ENCODE peak calls at places on chromosomes 2 and 18, in nine cellular contexts. V is spleen; Z is amygdala; G is right cardiac atrium; H is C1 segment of cervical spinal cord; N is Calu3; P is testis; S is effector memory CD4-positive, alpha-beta T cell; I is substantia nigra. K is an unnamed sample.

GRCh38 chr2:98518106-98518505 is 73.4 kb downstream of the INPP4A start:
- DNase-seq in N (peak), V (peak), P (peak), H (no peak), G (no peak), I (peak), S (peak), Z (no peak), K (no peak)

GRCh38 chr18:36088256-36088655 is 20.9 kb upstream of the RPRD1A start:
- DNase-seq in N (no peak), I (no peak), H (no peak), G (no peak), Z (no peak), S (no peak), V (no peak), P (no peak), K (no peak)

GRCh38 chr18:63203497-63203896 is 116.1 kb downstream of the BCL2 start:
- DNase-seq in P (no peak), S (no peak), Z (no peak), I (no peak), V (no peak), N (no peak), G (no peak), H (no peak), K (no peak)

GRCh38 chr18:62979172-62979571 is 263.8 kb downstream of the PHLPP1 start:
- DNase-seq in Z (peak), S (no peak), V (peak), P (no peak), H (peak), G (peak), N (peak), I (peak), K (no peak)

GRCh38 chr2:157875720-157876065 is 437 bp downstream of the ACVR1 start:
- DNase-seq in I (no peak), P (peak), H (peak), S (peak), N (peak), G (peak), Z (no peak), V (peak), K (no peak)

GRCh38 chr2:163748420-163748819 is 12.6 kb upstream of the FIGN start:
- DNase-seq in G (no peak), N (no peak), Z (no peak), V (no peak), S (no peak), I (no peak), H (no peak), P (no peak), K (no peak)

GRCh38 chr2:26978061-26978596 is 7.7 kb downstream of the MAPRE3 start:
- DNase-seq in S (no peak), G (no peak), P (no peak), H (no peak), Z (no peak), V (no peak), I (no peak), N (peak), K (no peak)

GRCh38 chr2:147696426-147696825 is 148.4 kb upstream of the ACVR2A start:
- DNase-seq in I (no peak), S (no peak), Z (no peak), V (no peak), H (no peak), G (no peak), P (no peak), N (peak), K (no peak)

GRCh38 chr2:168614291-168615018 is 158.4 kb downstream of the CERS6 start:
- DNase-seq in Z (no peak), H (no peak), I (no peak), S (no peak), G (no peak), P (no peak), N (no peak), V (no peak), K (no peak)

GRCh38 chr2:3728104-3729054 is 25.0 kb downstream of the DCDC2C start:
- DNase-seq in I (peak), V (no peak), N (peak), H (no peak), S (no peak), G (peak), Z (no peak), P (peak), K (no peak)

GRCh38 chr2:191582355-191582754 is 95.6 kb upstream of the NABP1 start:
- DNase-seq in G (no peak), Z (no peak), I (no peak), V (no peak), S (no peak), P (no peak), H (no peak), N (peak), K (no peak)

GRCh38 chr2:204434660-204435462 is 110.4 kb upstream of the PARD3B start:
- DNase-seq in G (no peak), S (no peak), I (no peak), P (no peak), Z (no peak), V (no peak), H (no peak), N (no peak), K (no peak)

GRCh38 chr2:236159778-236160170 is 8.4 kb downstream of the GBX2 start:
- DNase-seq in S (no peak), Z (no peak), V (peak), N (no peak), P (no peak), G (no peak), I (no peak), H (no peak), K (no peak)

GRCh38 chr2:172307800-172308199 is 119.6 kb upstream of the ITGA6 start:
- DNase-seq in G (peak), V (no peak), S (no peak), N (peak), P (peak), Z (no peak), I (no peak), H (no peak), K (no peak)

GRCh38 chr2:145431181-145431951 is 911.4 kb upstream of the ZEB2 start:
- DNase-seq in H (no peak), I (peak), S (no peak), G (no peak), P (no peak), Z (peak), N (peak), V (no peak), K (no peak)

GRCh38 chr18:10291568-10291981 is 162.9 kb upstream of the APCDD1 start:
- DNase-seq in N (no peak), S (no peak), G (peak), V (no peak), Z (no peak), P (no peak), I (no peak), H (no peak), K (no peak)

GRCh38 chr18:38453880-38454279 is 888.3 kb upstream of the CELF4 start:
- DNase-seq in S (no peak), I (no peak), N (no peak), V (no peak), P (no peak), Z (no peak), G (no peak), H (no peak), K (no peak)

GRCh38 chr2:115976916-115977315 is 1534.5 kb downstream of the DPP10 start:
- DNase-seq in N (no peak), S (no peak), H (no peak), I (no peak), Z (no peak), V (no peak), G (no peak), P (no peak), K (no peak)

GRCh38 chr2:20378891-20379519 is 28.4 kb upstream of the PUM2 start:
- DNase-seq in I (peak), G (peak), Z (peak), S (no peak), H (peak), V (peak), P (peak), N (peak), K (peak)

GRCh38 chr2:111662771-111663470 is 221.1 kb downstream of the ANAPC1 start:
- DNase-seq in S (no peak), P (no peak), I (no peak), Z (no peak), G (no peak), V (no peak), N (no peak), H (no peak), K (no peak)

GRCh38 chr2:50059462-50059861 is 905.1 kb upstream of the FSHR start:
- DNase-seq in N (no peak), I (no peak), G (no peak), H (no peak), V (no peak), S (no peak), Z (no peak), P (no peak), K (no peak)

GRCh38 chr2:165634855-165635254 is 159.2 kb downstream of the GALNT3 start:
- DNase-seq in G (no peak), V (no peak), Z (peak), P (peak), H (peak), S (no peak), N (no peak), I (peak), K (no peak)

GRCh38 chr2:133765693-133766092 is 197.4 kb upstream of the NCKAP5 start:
- DNase-seq in N (no peak), P (peak), I (no peak), S (no peak), Z (no peak), V (no peak), G (peak), H (peak), K (no peak)

GRCh38 chr18:76844144-76844543 is 21.8 kb downstream of the ZNF236 start:
- DNase-seq in Z (no peak), V (no peak), N (no peak), I (no peak), S (no peak), H (no peak), G (no peak), P (no peak), K (no peak)

GRCh38 chr2:175536059-175536458 is 354.5 kb upstream of the ATP5MC3 start:
- DNase-seq in Z (no peak), G (no peak), P (no peak), S (no peak), V (no peak), H (no peak), I (no peak), N (no peak), K (no peak)

GRCh38 chr2:217919204-217919603 is 83.6 kb downstream of the TNS1 start:
- DNase-seq in S (no peak), H (no peak), P (no peak), I (no peak), G (peak), Z (no peak), V (no peak), N (no peak), K (no peak)

GRCh38 chr18:59851784-59852399 is 47.9 kb upstream of the PMAIP1 start:
- DNase-seq in P (peak), I (no peak), Z (no peak), V (no peak), S (no peak), N (no peak), G (no peak), H (no peak), K (no peak)

GRCh38 chr2:171272039-171272438 is 111.3 kb upstream of the TLK1 start:
- DNase-seq in S (no peak), I (no peak), G (no peak), P (peak), Z (no peak), H (no peak), N (peak), V (no peak), K (no peak)

GRCh38 chr18:75132471-75132870 is 76.5 kb downstream of the PTGR3 start:
- DNase-seq in H (no peak), Z (no peak), V (peak), N (no peak), P (no peak), G (no peak), I (no peak), S (no peak), K (no peak)

GRCh38 chr18:2900742-2901404 is 54.1 kb downstream of the EMILIN2 start:
- DNase-seq in S (no peak), P (no peak), I (no peak), G (no peak), H (no peak), Z (no peak), V (no peak), N (no peak), K (no peak)

GRCh38 chr2:16429431-16429830 is 236.2 kb downstream of the CYRIA start:
- DNase-seq in G (no peak), I (no peak), S (no peak), H (no peak), N (no peak), V (no peak), Z (no peak), P (no peak), K (no peak)

GRCh38 chr18:6629635-6630140 is 99.8 kb upstream of the ARHGAP28 start:
- DNase-seq in N (no peak), Z (no peak), I (no peak), P (no peak), G (no peak), V (no peak), S (no peak), H (no peak), K (no peak)

GRCh38 chr18:10041180-10041579 is 127.4 kb downstream of the VAPA start:
- DNase-seq in Z (no peak), V (no peak), G (peak), N (no peak), H (no peak), P (peak), I (no peak), S (no peak), K (no peak)